ENCODE peak calls at places on chromosomes 2 and 18, in seven cellular contexts. S is effector memory CD8-positive, alpha-beta T cell; G is left kidney; L is astrocyte of the hippocampus; Y is GM12892; V is transverse colon; D is chondrocyte. J is an unnamed sample.

GRCh38 chr2:230723363-230723762 is 10.7 kb downstream of the CAB39 start:
- DNase-seq in Y (no peak), D (no peak), V (no peak), L (no peak), G (no peak), S (peak), J (no peak)

GRCh38 chr2:31805688-31806087 is 205.1 kb downstream of the MEMO1 start:
- DNase-seq in G (no peak), L (no peak), Y (no peak), V (no peak), D (no peak), S (no peak), J (no peak)

GRCh38 chr2:219125225-219125885 is 35.3 kb downstream of the NHEJ1 start:
- DNase-seq in G (no peak), V (peak), S (no peak), L (peak), Y (no peak), D (no peak), J (peak)

GRCh38 chr18:24600076-24600654 is 139.7 kb downstream of the HRH4 start:
- DNase-seq in G (peak), L (peak), D (no peak), S (no peak), Y (peak), V (no peak), J (peak)

GRCh38 chr2:229492034-229492433 is 220.9 kb upstream of the PID1 start:
- DNase-seq in L (no peak), D (no peak), G (no peak), S (no peak), Y (no peak), V (no peak), J (no peak)

GRCh38 chr2:90079374-90079773 is 1387.9 kb downstream of the RPIA start:
- DNase-seq in D (no peak), S (no peak), L (no peak), G (no peak), V (no peak), Y (no peak), J (no peak)

GRCh38 chr2:20525041-20526035 is 78.5 kb downstream of the RHOB start:
- DNase-seq in D (no peak), G (no peak), S (no peak), L (no peak), V (peak), Y (no peak), J (peak)

GRCh38 chr18:2916184-2916583 is 69.4 kb downstream of the EMILIN2 start:
- DNase-seq in S (no peak), D (no peak), G (peak), L (no peak), Y (no peak), V (no peak), J (no peak)

GRCh38 chr18:3871687-3872086 is 421.7 kb downstream of the TGIF1 start:
- DNase-seq in L (no peak), D (no peak), G (no peak), S (no peak), Y (no peak), V (no peak), J (no peak)

GRCh38 chr2:84077504-84077903 is 381.6 kb downstream of the SUCLG1 start:
- DNase-seq in S (no peak), D (no peak), Y (no peak), L (peak), V (peak), G (peak), J (no peak)

GRCh38 chr2:191618789-191619185 is 59.1 kb upstream of the NABP1 start:
- DNase-seq in G (peak), L (peak), D (no peak), V (no peak), Y (no peak), S (no peak), J (no peak)

GRCh38 chr18:61738488-61738887 is 154.3 kb downstream of the RNF152 start:
- DNase-seq in V (no peak), D (no peak), S (no peak), L (peak), G (no peak), Y (no peak), J (no peak)

GRCh38 chr18:54444309-54444914 is 86.7 kb downstream of the C18orf54 start:
- DNase-seq in S (no peak), G (peak), Y (no peak), D (no peak), L (peak), V (peak), J (peak)

GRCh38 chr2:120376101-120376500 is 30.2 kb downstream of the INHBB start:
- DNase-seq in V (no peak), S (no peak), Y (no peak), D (no peak), G (peak), L (no peak), J (no peak)

GRCh38 chr18:49597556-49597955 is 35.7 kb downstream of the LIPG start:
- DNase-seq in L (peak), G (peak), V (no peak), Y (no peak), S (no peak), D (no peak), J (no peak)

J was measured in kidney glomerular epithelial cell.